ENCODE peak calls at places on chromosomes 3 and 15, in six cellular contexts. K, Q, T, R, Z and U are unnamed samples.

GRCh38 chr3:192417012-192417411 is 310.3 kb downstream of the FGF12 start:
- DNase-seq in K (no peak), Q (no peak), T (no peak), R (peak), Z (no peak), U (no peak)

GRCh38 chr3:119620899-119621298 is 23.2 kb downstream of the PLA1A start:
- DNase-seq in K (no peak), Q (no peak), T (no peak), R (no peak), Z (no peak), U (no peak)

GRCh38 chr3:77931272-77932009 is 891.5 kb downstream of the ROBO2 start:
- DNase-seq in K (no peak), Q (peak), T (no peak), R (peak), Z (no peak), U (no peak)

GRCh38 chr15:53716909-53717878 is 42.3 kb downstream of the WDR72 start:
- DNase-seq in K (no peak), Q (no peak), T (no peak), R (no peak), Z (no peak), U (no peak)

GRCh38 chr3:177196473-177197040 is 725 bp downstream of the TBL1XR1 start:
- DNase-seq in K (peak), Q (no peak), T (no peak), R (peak), Z (peak), U (peak)

GRCh38 chr3:85005947-85006346 is 47.2 kb downstream of the CADM2 start:
- DNase-seq in K (no peak), Q (no peak), T (no peak), R (no peak), Z (no peak), U (no peak)

GRCh38 chr3:119315600-119316312 is 21.6 kb downstream of the ARHGAP31 start:
- DNase-seq in K (no peak), Q (no peak), T (no peak), R (no peak), Z (no peak), U (no peak)

GRCh38 chr3:41681479-41681878 is 280.4 kb downstream of the ULK4 start:
- DNase-seq in K (no peak), Q (peak), T (peak), R (peak), Z (no peak), U (no peak)

GRCh38 chr3:18883553-18883952 is 264.8 kb upstream of the KCNH8 start:
- DNase-seq in K (no peak), Q (no peak), T (no peak), R (no peak), Z (no peak), U (no peak)

GRCh38 chr3:140265269-140265668 is 330.3 kb downstream of the CLSTN2 start:
- DNase-seq in K (no peak), Q (no peak), T (no peak), R (no peak), Z (no peak), U (no peak)

GRCh38 chr3:195384952-195385351 is 57.9 kb downstream of the ACAP2 start:
- DNase-seq in K (no peak), Q (no peak), T (no peak), R (no peak), Z (no peak), U (no peak)

GRCh38 chr3:192042116-192042515 is 581.2 kb downstream of the PYDC2 start:
- DNase-seq in K (no peak), Q (no peak), T (no peak), R (no peak), Z (no peak), U (peak)

GRCh38 chr3:87546216-87546615 is 269.8 kb upstream of the POU1F1 start:
- DNase-seq in K (no peak), Q (no peak), T (no peak), R (no peak), Z (no peak), U (no peak)

GRCh38 chr3:40333852-40334251 is 24.3 kb downstream of the EIF1B start:
- DNase-seq in K (no peak), Q (no peak), T (no peak), R (no peak), Z (no peak), U (no peak)

GRCh38 chr3:177468331-177468730 is 271.0 kb upstream of the TBL1XR1 start:
- DNase-seq in K (no peak), Q (peak), T (peak), R (peak), Z (no peak), U (no peak)

GRCh38 chr3:195048059-195048905 is 222.7 kb downstream of the XXYLT1 start:
- DNase-seq in K (no peak), Q (no peak), T (no peak), R (no peak), Z (peak), U (no peak)

GRCh38 chr15:68360716-68361115 is 71.2 kb downstream of the ITGA11 start:
- DNase-seq in K (no peak), Q (no peak), T (no peak), R (no peak), Z (no peak), U (no peak)

DNA sequence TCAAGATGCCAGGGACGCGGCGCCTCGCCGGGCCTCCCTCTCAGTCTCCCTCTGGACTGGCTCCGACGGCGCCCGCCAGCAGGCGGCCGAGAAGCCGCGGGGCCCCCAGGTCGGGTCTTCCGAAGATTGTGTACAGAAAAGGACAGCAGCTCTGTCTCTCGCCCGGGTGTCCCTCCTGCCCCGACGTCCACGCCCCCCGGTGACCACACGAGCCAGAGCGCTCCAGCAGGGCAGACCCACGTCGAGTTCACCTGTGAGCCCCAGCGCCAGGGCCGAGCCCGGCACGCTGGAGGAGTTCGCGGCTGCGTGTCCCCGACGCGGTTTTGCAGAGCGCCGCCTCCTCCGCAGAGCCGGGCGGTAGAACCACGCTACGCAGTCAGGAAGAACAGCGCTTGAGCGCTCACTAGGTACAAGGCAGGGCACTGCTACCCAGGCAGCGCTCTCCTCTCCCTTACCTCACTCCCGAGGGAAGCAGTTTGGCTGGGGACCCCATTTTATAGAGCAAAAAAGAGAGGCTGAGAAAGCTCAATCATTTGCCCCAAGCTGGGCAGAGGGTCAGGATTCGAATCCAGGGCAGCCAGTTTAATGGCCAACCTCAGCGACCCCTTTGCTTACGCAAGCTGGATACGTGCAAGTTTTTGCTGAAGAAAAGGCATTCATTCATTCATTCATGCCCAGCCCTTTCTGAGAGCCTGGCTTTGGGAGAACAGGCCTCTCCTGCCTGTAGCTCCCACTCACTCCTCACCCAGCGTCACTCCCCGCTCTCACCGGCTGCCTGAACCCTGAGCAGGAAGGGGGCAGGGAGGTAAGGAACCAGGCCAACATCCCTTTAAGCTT is 3.0 kb upstream of the TLE3 start:
- DNase-seq in K (peak), Q (no peak), T (no peak), R (peak), Z (peak), U (peak)
- TF ChIP-seq CTCF in K (peak), Q (peak), T (no peak), R (peak), Z (peak), U (peak)

GRCh38 chr3:151869186-151869585 is 4.3 kb upstream of the SUCNR1 start:
- DNase-seq in K (no peak), Q (no peak), T (no peak), R (no peak), Z (no peak), U (no peak)

GRCh38 chr3:151866711-151867410 is 6.6 kb upstream of the SUCNR1 start:
- DNase-seq in K (no peak), Q (no peak), T (no peak), R (no peak), Z (no peak), U (no peak)

GRCh38 chr3:151873433-151873832 is at the start of gene SUCNR1:
- DNase-seq in K (no peak), Q (no peak), T (no peak), R (no peak), Z (no peak), U (no peak)

GRCh38 chr3:151875759-151876158 is 2.3 kb downstream of the SUCNR1 start:
- DNase-seq in K (no peak), Q (no peak), T (no peak), R (no peak), Z (no peak), U (no peak)

GRCh38 chr3:151871639-151872468 is 1.6 kb upstream of the SUCNR1 start:
- DNase-seq in K (peak), Q (no peak), T (no peak), R (no peak), Z (no peak), U (peak)
- TF ChIP-seq CTCF in K (no peak), Q (no peak), T (no peak), R (no peak), Z (no peak), U (no peak)

GRCh38 chr3:45592830-45593707 is 1.5 kb upstream of the LIMD1 start:
- DNase-seq in K (peak), Q (peak), T (peak), R (peak), Z (peak), U (peak)
- TF ChIP-seq CTCF in K (peak), Q (peak), T (peak), R (peak), Z (peak), U (peak)

DNA sequence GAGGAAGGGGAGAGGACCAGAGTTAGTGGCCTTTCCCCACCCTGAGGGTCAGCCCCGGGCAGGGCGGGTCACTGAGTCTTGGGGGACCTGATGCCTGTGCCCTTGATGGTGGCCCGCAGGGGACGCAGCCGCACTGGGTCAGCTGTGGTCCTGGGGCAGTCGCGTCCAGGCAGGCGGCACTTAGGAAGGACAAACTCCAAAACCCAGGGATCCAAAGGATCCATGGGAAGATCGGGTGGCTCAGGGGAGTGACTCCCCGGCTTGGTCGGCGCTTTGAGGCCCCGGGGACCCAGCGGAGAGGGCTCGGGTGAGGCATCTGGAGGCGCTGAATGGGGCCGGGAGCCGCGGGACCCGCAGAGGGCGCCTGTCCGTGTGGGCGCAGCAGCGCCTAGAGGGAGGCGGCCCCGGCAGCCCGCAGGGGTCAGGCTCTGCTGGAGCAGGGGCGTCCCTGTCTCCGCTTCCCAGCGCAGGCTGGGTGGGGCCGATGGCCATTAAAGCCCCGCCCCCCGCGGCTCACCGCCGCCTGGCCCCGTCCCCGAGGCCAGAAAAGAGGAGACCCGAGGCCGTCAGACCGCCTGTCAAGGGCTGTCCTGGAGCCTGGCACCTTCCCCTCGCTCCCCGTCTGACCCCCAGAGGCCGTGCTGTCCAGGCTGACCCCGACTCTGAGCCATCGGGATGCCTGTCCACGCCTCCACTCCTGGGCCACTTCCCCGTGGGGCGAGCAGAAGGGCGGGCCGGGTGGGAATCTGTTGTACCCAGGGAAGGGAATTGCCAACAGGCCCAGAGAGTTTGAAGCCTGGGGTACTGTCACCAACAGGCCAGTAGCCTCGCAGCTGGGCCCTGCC is 17.4 kb downstream of the CIDEC start:
- DNase-seq in K (peak), Q (no peak), T (no peak), R (peak), Z (peak), U (peak)
- TF ChIP-seq CTCF in K (no peak), Q (peak), T (peak), R (peak), Z (peak), U (peak)

DNA sequence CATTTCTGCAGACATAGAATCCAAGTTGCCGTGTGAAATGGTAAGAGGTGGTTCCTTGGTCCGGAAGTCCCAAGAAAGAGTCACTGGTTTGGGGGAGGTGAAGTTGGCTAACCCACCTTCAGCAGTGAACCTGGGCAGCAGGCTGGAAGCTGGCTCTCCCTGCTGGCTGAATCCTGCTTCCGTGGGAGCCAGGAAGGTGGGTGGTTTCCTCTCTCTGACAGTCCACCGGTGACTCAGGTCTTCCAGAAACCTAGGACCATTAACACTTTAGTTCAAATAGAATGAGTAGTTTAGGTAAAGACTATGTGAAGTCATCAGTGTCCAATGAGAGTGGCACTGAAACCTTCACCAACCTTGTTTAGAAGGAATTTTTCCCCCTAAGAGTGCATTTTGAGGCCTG is 87.4 kb upstream of the CACNA2D3 start:
- DNase-seq in K (no peak), Q (no peak), T (no peak), R (peak), Z (no peak), U (no peak)
- TF ChIP-seq CTCF in K (no peak), Q (no peak), T (no peak), R (no peak), Z (no peak), U (no peak)

DNA sequence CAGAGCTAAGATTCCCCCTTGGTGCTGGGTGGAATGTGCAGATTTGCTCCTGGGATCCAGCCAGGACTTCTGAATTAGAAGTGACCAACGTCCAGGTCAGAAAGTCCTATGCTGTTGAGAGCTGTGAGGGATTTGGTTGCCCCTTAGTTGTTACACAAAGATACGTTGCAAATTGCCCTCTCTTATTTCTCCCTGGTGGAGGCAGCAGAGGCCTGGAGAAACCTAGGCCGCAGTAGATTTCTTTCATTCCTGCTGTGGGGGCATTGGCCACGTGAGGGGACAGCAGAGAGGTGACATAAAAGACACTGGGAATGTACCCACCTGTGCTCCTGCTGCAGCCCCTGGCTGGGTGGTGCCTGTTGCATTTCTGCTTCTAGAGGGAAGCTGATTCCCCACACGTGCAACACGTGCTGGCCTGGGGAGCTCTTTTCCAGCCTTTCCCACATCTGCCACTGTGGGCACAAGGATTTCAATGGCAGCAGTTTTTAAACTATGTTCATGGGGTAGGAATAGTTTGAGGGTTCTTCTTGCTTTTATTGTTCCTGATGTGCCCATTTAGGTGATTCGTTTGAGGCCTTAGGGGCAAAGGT is 65.7 kb downstream of the SYNM start:
- DNase-seq in K (no peak), Q (no peak), T (no peak), R (no peak), Z (no peak), U (no peak)
- TF ChIP-seq CTCF in K (no peak), Q (no peak), T (no peak), R (no peak), Z (no peak), U (no peak)

GRCh38 chr15:80093854-80094418 is 34.5 kb downstream of the ZFAND6 start:
- DNase-seq in K (no peak), Q (no peak), T (no peak), R (peak), Z (peak), U (no peak)

GRCh38 chr15:80090041-80090440 is 30.6 kb downstream of the ZFAND6 start:
- DNase-seq in K (no peak), Q (no peak), T (no peak), R (peak), Z (no peak), U (no peak)

GRCh38 chr15:80095511-80095910 is 36.0 kb downstream of the ZFAND6 start:
- DNase-seq in K (no peak), Q (no peak), T (no peak), R (no peak), Z (no peak), U (no peak)

GRCh38 chr15:80087104-80087503 is 27.6 kb downstream of the ZFAND6 start:
- DNase-seq in K (no peak), Q (no peak), T (no peak), R (no peak), Z (no peak), U (no peak)

GRCh38 chr15:80090879-80091503 is 31.5 kb downstream of the ZFAND6 start:
- DNase-seq in K (no peak), Q (no peak), T (no peak), R (no peak), Z (no peak), U (no peak)
- TF ChIP-seq CTCF in K (peak), Q (peak), T (peak), R (peak), Z (peak), U (peak)

DNA sequence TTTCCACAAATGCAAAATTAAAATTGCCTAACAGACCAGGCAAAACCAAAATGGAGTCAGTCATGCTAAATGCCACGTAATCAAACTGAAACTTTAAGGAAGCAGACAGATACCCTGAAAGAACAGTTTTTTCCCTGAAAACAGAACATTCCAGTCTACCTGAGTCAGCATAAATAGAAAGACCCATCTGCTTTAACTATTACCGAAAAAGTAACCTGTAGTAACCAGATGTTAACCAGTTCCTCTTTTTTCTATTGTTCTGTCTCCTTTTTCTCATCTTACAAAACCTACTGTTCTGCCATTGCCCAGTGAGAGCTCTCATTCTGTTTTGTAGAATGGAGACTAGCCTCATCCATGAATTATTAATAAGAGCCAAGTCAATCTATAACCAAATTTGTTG is 286.0 kb downstream of the CACNA2D3 start:
- DNase-seq in K (no peak), Q (no peak), T (no peak), R (no peak), Z (no peak), U (no peak)
- TF ChIP-seq CTCF in K (no peak), Q (no peak), T (no peak), R (no peak), Z (no peak), U (no peak)

GRCh38 chr3:29279276-29279675 is 1.6 kb upstream of the RBMS3 start:
- DNase-seq in K (no peak), Q (no peak), T (no peak), R (no peak), Z (no peak), U (no peak)

GRCh38 chr3:29281265-29282228 is 676 bp downstream of the RBMS3 start:
- DNase-seq in K (no peak), Q (no peak), T (no peak), R (peak), Z (no peak), U (peak)

GRCh38 chr3:29279830-29280229 is 1.0 kb upstream of the RBMS3 start:
- DNase-seq in K (no peak), Q (no peak), T (no peak), R (peak), Z (no peak), U (no peak)

GRCh38 chr3:29282431-29283296 is 1.8 kb downstream of the RBMS3 start:
- DNase-seq in K (no peak), Q (no peak), T (no peak), R (peak), Z (no peak), U (no peak)

GRCh38 chr3:29280675-29281264 is at the start of gene RBMS3:
- DNase-seq in K (no peak), Q (peak), T (peak), R (peak), Z (peak), U (peak)
- TF ChIP-seq CTCF in K (no peak), Q (peak), T (peak), R (peak), Z (peak), U (peak)